ENCODE peak calls at places on chromosomes 6 and 20, in nine cellular contexts. L, U, I, A, H, N, Y, Z and G are unnamed samples.

GRCh38 chr6:16414205-16414604 is 175.8 kb downstream of the GMPR start:
- ATAC-seq in U (no peak), H (no peak), A (peak; percentile 84), L (no peak), Z (no peak), I (no peak), Y (peak; percentile 29), N (peak; percentile 71), G (no peak)

GRCh38 chr6:125597411-125598253 is 151.8 kb upstream of the HEY2 start:
- ATAC-seq in Z (no peak), U (no peak), H (peak; percentile 39), I (no peak), L (peak; percentile 38), Y (no peak), A (peak; percentile 57), N (no peak), G (peak; percentile 17)

GRCh38 chr20:62576815-62577214 is 65.5 kb upstream of the SLCO4A1 start:
- ATAC-seq in I (no peak), N (no peak), H (no peak), A (no peak), Z (peak; percentile 59), L (peak; percentile 24), U (no peak), Y (no peak), G (peak; percentile 33)

GRCh38 chr6:81515562-81516453 is 236.7 kb downstream of the TENT5A start:
- ATAC-seq in Z (no peak), I (no peak), U (no peak), L (no peak), N (no peak), H (no peak), A (no peak), Y (no peak), G (no peak)

GRCh38 chr6:157551041-157551832 is 170.2 kb downstream of the ZDHHC14 start:
- ATAC-seq in H (no peak), Y (no peak), U (peak; percentile 14), N (peak; percentile 40), Z (no peak), L (peak; percentile 7), I (no peak), A (no peak), G (no peak)

GRCh38 chr6:47169785-47170685 is 127.9 kb upstream of the ADGRF1 start:
- ATAC-seq in N (no peak), I (no peak), U (no peak), H (no peak), L (peak; percentile 53), A (no peak), Y (no peak), Z (no peak), G (peak; percentile 73)

GRCh38 chr6:90222724-90223198 is 73.9 kb downstream of the BACH2 start:
- ATAC-seq in Z (no peak), H (no peak), I (no peak), A (peak; percentile 50), N (peak; percentile 64), U (no peak), L (no peak), Y (no peak), G (no peak)

GRCh38 chr6:25637211-25637610 is 14.8 kb upstream of the SCGN start:
- ATAC-seq in Z (peak; percentile 21), L (no peak), I (no peak), Y (no peak), A (no peak), H (no peak), U (no peak), N (no peak), G (no peak)

GRCh38 chr20:58038123-58038654 is 190.3 kb downstream of the ANKRD60 start:
- ATAC-seq in Z (no peak), N (no peak), H (no peak), A (peak; percentile 41), L (no peak), Y (no peak), U (no peak), I (no peak), G (no peak)